ENCODE peak calls at places on chromosomes 7 and 10, in six cellular contexts. C is KBM-7; W is stimulated activated CD4-positive, alpha-beta T cell treated with anti-CD3 and anti-CD28 coated beads, Interleukin-4, amount 100 ng/mL, for 24 hours; I is activated effector memory CD4-positive, alpha-beta T cell treated with Interleukin-2 at 50 U/mL for 16 hours; J is activated CD8-positive, alpha-beta memory T cell treated with anti-CD3 and anti-CD28 coated beads, Interleukin-2, amount 50 U/mL, for 48 hours; T is Caki2. H is an unnamed sample.

GRCh38 chr7:127897704-127898454 is 133.4 kb downstream of the LRRC4 start:
- DNase-seq in C (no peak), W (peak), I (no peak), J (no peak), T (no peak), H (no peak)

GRCh38 chr7:114865564-114865963 is 56.3 kb upstream of the MDFIC start:
- DNase-seq in C (peak), W (peak), I (peak), J (peak), T (no peak), H (no peak)

GRCh38 chr10:77606751-77607150 is 30.9 kb downstream of the KCNMA1 start:
- DNase-seq in C (no peak), W (no peak), I (no peak), J (no peak), T (no peak), H (no peak)

GRCh38 chr10:62980697-62981495 is 152.2 kb upstream of the NRBF2 start:
- DNase-seq in C (no peak), W (peak), I (no peak), J (peak), T (peak), H (no peak)

GRCh38 chr10:132276706-132277105 is 31.0 kb downstream of the STK32C start:
- DNase-seq in C (no peak), W (no peak), I (no peak), J (no peak), T (no peak), H (no peak)

GRCh38 chr7:143975617-143976016 is 21.0 kb downstream of the OR2F1 start:
- DNase-seq in C (peak), W (no peak), I (no peak), J (no peak), T (no peak), H (no peak)

GRCh38 chr7:28362812-28363211 is 49.5 kb upstream of the CREB5 start:
- DNase-seq in C (no peak), W (no peak), I (no peak), J (no peak), T (no peak), H (no peak)

GRCh38 chr7:30648744-30649540 is 33.3 kb downstream of the CRHR2 start:
- DNase-seq in C (no peak), W (no peak), I (no peak), J (peak), T (no peak), H (no peak)

GRCh38 chr7:99386584-99387238 is 12.2 kb downstream of the ARPC1B start:
- DNase-seq in C (peak), W (no peak), I (no peak), J (no peak), T (peak), H (no peak)

GRCh38 chr7:64832136-64832535 is 37.9 kb downstream of the ZNF138 start:
- DNase-seq in C (no peak), W (no peak), I (no peak), J (no peak), T (no peak), H (no peak)

GRCh38 chr7:39539816-39540215 is 26.4 kb upstream of the YAE1 start:
- DNase-seq in C (no peak), W (no peak), I (no peak), J (no peak), T (no peak), H (no peak)

GRCh38 chr10:69410487-69410886 is 6.2 kb downstream of the TACR2 start:
- DNase-seq in C (no peak), W (no peak), I (no peak), J (no peak), T (no peak), H (no peak)

GRCh38 chr7:131235489-131236317 is 92.0 kb upstream of the MKLN1 start:
- DNase-seq in C (no peak), W (peak), I (peak), J (peak), T (peak), H (peak)

GRCh38 chr10:108360187-108360586 is 1195.7 kb upstream of the SORCS1 start:
- DNase-seq in C (no peak), W (no peak), I (no peak), J (no peak), T (peak), H (no peak)